ENCODE peak calls at places on chromosomes 7 and 10, in eight cellular contexts. Y is AG09319, E is AG04450, B is lower lobe of right lung, U is prostate gland, S is mammary epithelial cell, Z is H9, I is colonic mucosa. D is an unnamed sample.

GRCh38 chr7:109092268-109092667 is 522.6 kb downstream of the DNAJB9 start:
- DNase-seq in Z (no peak), I (no peak), U (no peak), Y (no peak), E (no peak), B (no peak), S (no peak), D (no peak)

GRCh38 chr7:46257766-46258448 is 336.8 kb upstream of the IGFBP3 start:
- DNase-seq in I (no peak), B (no peak), Y (peak; percentile 51), E (peak; percentile 68), Z (no peak), S (peak; percentile 81), U (no peak), D (no peak)

GRCh38 chr7:73964786-73965185 is 63.2 kb upstream of the ELN start:
- DNase-seq in E (no peak), Y (no peak), B (no peak), S (no peak), I (no peak), U (no peak), Z (no peak), D (no peak)

GRCh38 chr7:66867198-66867790 is 53.7 kb upstream of the TMEM248 start:
- DNase-seq in U (no peak), Y (no peak), Z (no peak), S (no peak), E (no peak), B (no peak), I (no peak), D (no peak)

GRCh38 chr7:77217474-77218185 is 18.0 kb upstream of the FGL2 start:
- DNase-seq in I (no peak), E (no peak), Y (no peak), Z (no peak), U (no peak), S (peak; percentile 20), B (no peak), D (no peak)

GRCh38 chr7:154473360-154473759 is 421.2 kb downstream of the DPP6 start:
- DNase-seq in U (no peak), I (no peak), Y (no peak), B (no peak), E (no peak), Z (no peak), S (no peak), D (no peak)

GRCh38 chr10:16259726-16260125 is 177.1 kb upstream of the PTER start:
- DNase-seq in Z (no peak), I (no peak), U (no peak), S (no peak), E (no peak), B (no peak), Y (no peak), D (no peak)

GRCh38 chr10:91296471-91296870 is 76.0 kb downstream of the PCGF5 start:
- DNase-seq in I (no peak), S (peak; percentile 43), B (no peak), U (no peak), Z (no peak), Y (no peak), E (no peak), D (no peak)

GRCh38 chr7:128155100-128155763 is 85.8 kb upstream of the LEP start:
- DNase-seq in S (no peak), Y (no peak), I (no peak), E (no peak), Z (peak; percentile 55), B (no peak), U (no peak), D (no peak)

GRCh38 chr7:135859548-135859947 is 110.9 kb upstream of the FAM180A start:
- DNase-seq in U (no peak), Z (no peak), I (no peak), E (no peak), B (no peak), Y (no peak), S (no peak), D (no peak)

GRCh38 chr7:42876182-42877068 is 35.4 kb downstream of the C7orf25 start:
- DNase-seq in S (peak; percentile 40), B (no peak), Z (peak; percentile 72), Y (peak; percentile 23), I (peak; percentile 79), U (peak; percentile 61), E (peak; percentile 10), D (peak; percentile 66)

GRCh38 chr7:66664590-66665293 is 36.1 kb downstream of the KCTD7 start:
- DNase-seq in U (no peak), E (no peak), I (no peak), S (no peak), Z (no peak), B (no peak), Y (no peak), D (no peak)

GRCh38 chr7:142357953-142358520 is 100.2 kb upstream of the PRSS58 start:
- DNase-seq in E (peak; percentile 54), S (peak; percentile 65), B (no peak), U (no peak), I (peak; percentile 50), Y (peak; percentile 62), Z (peak; percentile 64), D (peak; percentile 49)

GRCh38 chr7:124690840-124691239 is 74.8 kb downstream of the GPR37 start:
- DNase-seq in Z (no peak), E (no peak), U (no peak), I (no peak), B (no peak), Y (no peak), S (no peak), D (no peak)

GRCh38 chr7:80542398-80542797 is 30.5 kb upstream of the GNAT3 start:
- DNase-seq in Z (no peak), I (no peak), U (no peak), E (peak; percentile 76), B (no peak), Y (peak; percentile 55), S (peak; percentile 84), D (no peak)

GRCh38 chr10:127349737-127350136 is 153.3 kb upstream of the INSYN2A start:
- DNase-seq in S (no peak), B (no peak), U (no peak), I (no peak), Z (no peak), E (peak; percentile 1), Y (no peak), D (no peak)

GRCh38 chr7:138468244-138469123 is 8.4 kb downstream of the TRIM24 start:
- DNase-seq in E (peak; percentile 13), U (peak; percentile 33), S (no peak), Z (no peak), I (no peak), B (no peak), Y (no peak), D (no peak)

GRCh38 chr10:43258032-43258921 is 8.6 kb downstream of the RASGEF1A start:
- DNase-seq in B (no peak), Y (no peak), U (no peak), E (no peak), Z (no peak), I (no peak), S (no peak), D (peak; percentile 22)

GRCh38 chr7:51261117-51261835 is 55.3 kb downstream of the COBL start:
- DNase-seq in U (peak; percentile 3), Y (no peak), S (no peak), B (no peak), I (no peak), Z (no peak), E (no peak), D (no peak)

GRCh38 chr10:132861884-132862461 is 76.0 kb upstream of the NKX6-2 start:
- DNase-seq in E (no peak), U (no peak), S (no peak), Z (peak; percentile 28), B (peak; percentile 39), I (no peak), Y (no peak), D (no peak)

GRCh38 chr7:35491233-35491632 is 203.7 kb downstream of the HERPUD2 start:
- DNase-seq in I (no peak), S (no peak), E (no peak), Y (no peak), Z (no peak), U (no peak), B (no peak), D (no peak)

GRCh38 chr7:35483568-35483967 is 211.4 kb downstream of the HERPUD2 start:
- DNase-seq in Y (no peak), I (no peak), E (no peak), S (no peak), U (no peak), B (no peak), Z (no peak), D (no peak)

GRCh38 chr7:35485436-35485835 is 209.5 kb downstream of the HERPUD2 start:
- DNase-seq in I (no peak), E (no peak), Y (no peak), S (no peak), Z (no peak), B (no peak), U (no peak), D (no peak)

GRCh38 chr7:35487841-35488240 is 207.1 kb downstream of the HERPUD2 start:
- DNase-seq in B (no peak), Y (no peak), S (no peak), I (no peak), U (no peak), E (no peak), Z (no peak), D (no peak)

GRCh38 chr7:35487402-35487801 is 207.5 kb downstream of the HERPUD2 start:
- DNase-seq in U (no peak), B (no peak), I (no peak), Y (no peak), Z (no peak), S (no peak), E (no peak), D (no peak)
- TF ChIP-seq CTCF in U (no peak), B (no peak), I (no peak), Y (no peak), Z (no peak), S (no peak), E (no peak), D (no peak)

DNA sequence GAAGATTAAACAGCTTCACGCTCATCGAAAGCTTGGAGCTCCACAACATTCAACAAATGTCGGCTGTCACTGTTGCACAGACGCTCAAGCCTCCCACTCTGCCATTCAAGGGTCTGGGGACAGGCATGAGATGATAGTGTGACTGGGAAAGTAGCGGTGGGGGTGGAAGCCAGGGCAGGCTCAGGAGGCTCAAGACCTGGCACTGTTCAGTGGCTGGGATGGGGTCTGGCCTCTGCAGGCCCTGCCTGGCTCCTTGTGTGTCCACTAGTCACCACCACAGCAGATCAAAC is 13.5 kb upstream of the GTPBP4 start:
- DNase-seq in E (no peak), S (no peak), I (no peak), Y (no peak), U (no peak), Z (no peak), B (no peak), D (no peak)
- TF ChIP-seq CTCF in E (no peak), S (no peak), I (no peak), Y (no peak), U (no peak), Z (no peak), B (no peak), D (no peak)

GRCh38 chr10:4541292-4541691 is 284.7 kb upstream of the AKR1E2 start:
- DNase-seq in S (peak; percentile 97), E (peak; percentile 36), Z (no peak), B (no peak), I (peak; percentile 53), Y (peak; percentile 67), U (peak; percentile 43), D (no peak)
- TF ChIP-seq CTCF in S (peak; percentile 11), E (peak; percentile 18), Z (no peak), B (no peak), I (no peak), Y (peak; percentile 14), U (no peak), D (no peak)

DNA sequence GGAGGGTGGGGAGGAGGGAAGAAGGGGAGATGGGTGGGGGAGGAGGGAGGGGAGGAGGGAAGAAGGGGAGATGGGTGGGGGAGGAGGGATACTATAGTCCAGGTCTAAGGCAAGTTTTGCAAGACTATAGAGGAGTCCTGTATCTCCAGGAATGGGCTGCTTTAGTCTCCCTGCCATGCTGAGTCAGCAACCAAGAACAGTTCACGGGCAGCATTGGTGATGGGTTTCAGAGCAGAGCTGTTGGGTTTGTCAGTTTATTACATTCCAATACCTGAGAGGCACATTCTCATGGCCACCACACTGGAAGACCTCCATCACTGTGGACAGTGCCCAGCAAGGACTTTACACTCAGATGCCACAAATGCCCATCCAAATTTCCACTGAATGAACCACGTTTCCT is 212.7 kb downstream of the GRM8 start:
- DNase-seq in Z (no peak), Y (no peak), U (no peak), B (no peak), I (no peak), S (no peak), E (no peak), D (no peak)
- TF ChIP-seq CTCF in Z (no peak), Y (no peak), U (no peak), B (no peak), I (no peak), S (no peak), E (no peak), D (no peak)